ENCODE peak calls at places on chromosomes 7 and 10, in four cellular contexts. G, Z, J and X are unnamed samples.
A peak's percentile ranks its signal among the peaks of the same experiment; 100 is the strongest.

GRCh38 chr10:28838908-28839307 is 161.6 kb downstream of the BAMBI start:
- DNase-seq in G (no peak), Z (no peak), J (no peak), X (no peak)

GRCh38 chr10:48291190-48291589 is 15.3 kb upstream of the MAPK8 start:
- DNase-seq in G (no peak), Z (no peak), J (peak; percentile 14), X (no peak)

GRCh38 chr10:110069502-110069982 is 61.8 kb downstream of the ADD3 start:
- DNase-seq in G (peak; percentile 22), Z (no peak), J (no peak), X (no peak)

GRCh38 chr7:87354749-87355148 is 9.3 kb downstream of the CROT start:
- DNase-seq in G (peak; percentile 57), Z (no peak), J (peak; percentile 17), X (no peak)

GRCh38 chr7:64876792-64877713 is 26.0 kb upstream of the ZNF273 start:
- DNase-seq in G (peak; percentile 91), Z (peak; percentile 100), J (peak; percentile 19), X (no peak)

GRCh38 chr7:20350996-20351692 is 20.4 kb downstream of the ITGB8 start:
- DNase-seq in G (no peak), Z (no peak), J (no peak), X (no peak)

GRCh38 chr10:119298788-119299187 is 91.4 kb downstream of the GRK5 start:
- DNase-seq in G (no peak), Z (no peak), J (no peak), X (no peak)

GRCh38 chr7:142460402-142461117 is 202.7 kb upstream of the PRSS58 start:
- DNase-seq in G (no peak), Z (no peak), J (no peak), X (no peak)

GRCh38 chr7:1112625-1113547 is 25.0 kb downstream of the GPER1 start:
- DNase-seq in G (no peak), Z (no peak), J (no peak), X (no peak)

GRCh38 chr7:49911906-49912305 is 138.5 kb downstream of the VWC2 start:
- DNase-seq in G (no peak), Z (no peak), J (no peak), X (no peak)

GRCh38 chr7:54664235-54665228 is 94.5 kb downstream of the SEC61G start:
- DNase-seq in G (peak; percentile 87), Z (peak; percentile 97), J (peak; percentile 66), X (peak; percentile 60)

GRCh38 chr10:91908358-91909177 is 718 bp downstream of the FGFBP3 start:
- DNase-seq in G (peak; percentile 92), Z (peak; percentile 88), J (peak; percentile 71), X (peak; percentile 71)

GRCh38 chr10:79246209-79246581 is 101.1 kb upstream of the PPIF start:
- DNase-seq in G (no peak), Z (no peak), J (no peak), X (no peak)

GRCh38 chr10:13231808-13232207 is 2.4 kb downstream of the UCMA start:
- DNase-seq in G (no peak), Z (no peak), J (no peak), X (no peak)

GRCh38 chr10:116723428-116724281 is 18.7 kb downstream of the HSPA12A start:
- DNase-seq in G (no peak), Z (no peak), J (no peak), X (no peak)

GRCh38 chr7:78489851-78490250 is 691.3 kb downstream of the PHTF2 start:
- DNase-seq in G (no peak), Z (no peak), J (no peak), X (no peak)

GRCh38 chr10:130484131-130484911 is 348.1 kb downstream of the GLRX3 start:
- DNase-seq in G (no peak), Z (no peak), J (no peak), X (no peak)

GRCh38 chr7:130878785-130879184 is 144.8 kb upstream of the KLF14 start:
- DNase-seq in G (no peak), Z (no peak), J (no peak), X (no peak)

GRCh38 chr7:130877236-130877635 is 143.2 kb upstream of the KLF14 start:
- DNase-seq in G (no peak), Z (no peak), J (no peak), X (no peak)

GRCh38 chr7:130879191-130879590 is 145.2 kb upstream of the KLF14 start:
- DNase-seq in G (no peak), Z (no peak), J (no peak), X (no peak)

GRCh38 chr7:130875901-130876300 is 141.9 kb upstream of the KLF14 start:
- DNase-seq in G (peak; percentile 29), Z (no peak), J (no peak), X (no peak)

DNA sequence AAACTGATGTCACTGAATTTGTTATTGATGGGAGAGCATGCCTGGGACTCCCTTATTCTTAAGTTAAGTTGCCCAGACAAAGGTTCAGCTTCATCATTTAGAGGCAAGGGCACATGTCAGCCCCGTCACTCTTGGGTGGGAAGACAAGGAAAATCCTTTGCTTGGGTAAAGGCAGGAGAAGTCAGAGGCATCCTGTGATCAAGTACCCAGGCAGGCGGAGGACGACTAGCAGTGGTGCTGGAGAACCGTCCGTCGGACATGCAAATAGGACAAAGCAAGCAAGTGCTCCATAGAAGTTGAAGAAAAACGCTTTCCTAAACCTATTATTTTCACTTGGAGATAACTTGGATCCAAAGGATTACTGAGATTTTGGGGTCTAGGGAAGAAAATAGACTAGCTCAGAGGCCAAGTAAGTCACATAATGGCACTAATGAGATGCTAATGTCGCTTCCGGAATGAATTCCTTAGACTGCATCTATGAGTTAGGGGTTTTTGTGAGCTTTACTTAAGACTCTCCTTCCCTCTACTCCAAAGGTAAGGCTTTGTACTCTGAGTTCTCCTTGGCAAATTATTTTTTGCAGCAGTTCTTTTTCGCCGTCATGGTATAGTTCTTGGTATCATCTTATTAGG is 143.8 kb upstream of the KLF14 start:
- DNase-seq in G (no peak), Z (no peak), J (no peak), X (no peak)
- H3K4me1 ChIP-seq in G (peaks cover 27% of the 10 kb centered on the region), Z (peaks cover 65% of the 10 kb centered on the region), J (no peaks in the 10 kb centered on the region), X (no peaks in the 10 kb centered on the region)

GRCh38 chr7:40095695-40096327 is 38.6 kb downstream of the MPLKIP start:
- DNase-seq in G (peak; percentile 35), Z (no peak), J (no peak), X (no peak)
- H3K4me3 ChIP-seq in G (no peak overlapping the region), Z (no peak overlapping the region), J (no peak overlapping the region), X (no peak overlapping the region)

DNA sequence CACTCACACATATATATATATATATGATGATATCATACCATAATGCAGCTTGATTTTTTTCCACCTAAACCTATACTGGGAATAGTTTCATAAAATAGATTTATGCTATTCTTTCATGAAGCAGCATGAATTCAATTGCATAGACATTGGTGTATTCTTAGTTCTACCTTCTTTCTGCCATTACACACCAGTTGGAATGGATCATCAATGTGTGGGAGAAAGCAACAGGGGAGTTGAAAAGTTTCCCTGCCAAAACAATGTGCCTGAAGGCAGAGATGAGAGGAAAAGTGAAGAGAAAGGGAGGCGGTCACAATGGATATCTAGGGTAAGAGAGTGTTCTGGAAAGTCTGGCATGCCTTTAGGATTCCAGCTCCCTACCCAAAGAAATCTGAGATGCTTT is 25.2 kb upstream of the ACSL5 start:
- DNase-seq in G (no peak), Z (no peak), J (no peak), X (no peak)
- H3K27ac ChIP-seq in G (no peak overlapping the region), Z (no peak overlapping the region), J (no peak overlapping the region), X (no peak overlapping the region)

GRCh38 chr10:88536437-88536836 is 46.7 kb downstream of the RNLS start:
- DNase-seq in G (no peak), Z (no peak), J (no peak), X (no peak)
- H3K4me1 ChIP-seq in G (no peaks in the 10 kb centered on the region), Z (no peaks in the 10 kb centered on the region), J (peaks cover 5% of the 10 kb centered on the region), X (no peaks in the 10 kb centered on the region)

DNA sequence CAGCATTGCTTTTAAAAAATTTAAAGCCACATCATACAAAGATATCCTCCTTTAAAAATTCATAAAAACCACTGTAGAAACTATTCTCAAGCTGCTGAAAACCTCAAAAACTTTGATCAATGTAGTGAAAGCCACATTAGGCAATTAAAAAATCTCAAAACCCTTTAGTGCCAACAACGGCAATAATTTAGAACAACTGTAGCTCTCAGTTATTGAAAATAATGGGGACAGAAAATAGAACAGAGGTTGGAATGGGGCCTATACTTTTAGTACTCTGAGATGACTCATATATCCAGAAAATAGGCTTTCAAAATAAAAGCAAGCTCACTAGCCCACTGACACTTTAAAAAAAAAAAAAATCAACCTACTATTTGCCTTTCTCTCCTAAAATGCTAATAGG is 87.5 kb downstream of the GSAP start:
- DNase-seq in G (no peak), Z (no peak), J (no peak), X (no peak)
- H3K4me3 ChIP-seq in G (no peak overlapping the region), Z (no peak overlapping the region), J (no peak overlapping the region), X (no peak overlapping the region)

GRCh38 chr10:122543676-122544075 is 16.9 kb upstream of the DMBT1 start:
- DNase-seq in G (no peak), Z (no peak), J (peak; percentile 35), X (no peak)
- H3K27ac ChIP-seq in G (no peak overlapping the region), Z (no peak overlapping the region), J (no peak overlapping the region), X (no peak overlapping the region)

GRCh38 chr10:73859441-73860049 is 14.8 kb downstream of the CAMK2G start:
- DNase-seq in G (no peak), Z (no peak), J (no peak), X (no peak)

GRCh38 chr10:73863039-73863817 is 11.1 kb downstream of the CAMK2G start:
- DNase-seq in G (no peak), Z (no peak), J (no peak), X (no peak)

GRCh38 chr10:73864229-73864628 is 10.1 kb downstream of the CAMK2G start:
- DNase-seq in G (no peak), Z (no peak), J (no peak), X (no peak)

GRCh38 chr10:73860050-73860491 is 14.3 kb downstream of the CAMK2G start:
- DNase-seq in G (no peak), Z (no peak), J (no peak), X (no peak)

DNA sequence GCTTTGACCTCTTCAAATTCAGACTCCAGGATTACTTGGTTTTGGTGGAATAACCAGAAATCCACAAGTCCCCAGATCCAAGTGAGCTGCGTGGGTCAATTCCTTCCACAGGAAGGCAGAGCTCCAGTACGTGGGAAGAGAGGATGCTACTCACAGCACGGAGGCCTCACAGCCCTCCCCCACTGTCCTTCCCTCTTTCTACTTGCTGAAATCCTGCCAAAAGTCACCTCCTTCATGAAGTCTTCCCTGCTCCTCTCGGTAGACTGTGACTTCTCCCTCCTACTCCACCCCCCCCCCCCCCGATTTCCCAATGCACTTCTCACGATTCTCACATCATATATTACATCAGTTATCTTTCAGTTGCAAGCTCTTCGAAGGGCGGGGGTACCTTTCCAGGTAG is 12.3 kb downstream of the CAMK2G start:
- DNase-seq in G (no peak), Z (no peak), J (no peak), X (no peak)
- H3K4me1 ChIP-seq in G (peaks cover 6% of the 10 kb centered on the region), Z (no peaks in the 10 kb centered on the region), J (no peaks in the 10 kb centered on the region), X (no peaks in the 10 kb centered on the region)